ENCODE peak calls at places on chromosome 18, in six cellular contexts. G, J, X, I, Q and V are unnamed samples.

GRCh38 chr18:64987096-64987495 is 763.7 kb upstream of the CDH7 start:
- DNase-seq in G (no peak), J (no peak), X (no peak), I (no peak), Q (no peak), V (no peak)

GRCh38 chr18:49277395-49278036 is 182.9 kb downstream of the DYM start:
- DNase-seq in G (no peak), J (peak), X (peak), I (no peak), Q (no peak), V (no peak)

GRCh38 chr18:3248670-3249359 is 1.2 kb downstream of the MYL12A start:
- DNase-seq in G (peak), J (peak), X (peak), I (peak), Q (no peak), V (no peak)

GRCh38 chr18:30954262-30954661 is 88.3 kb downstream of the DSC3 start:
- DNase-seq in G (no peak), J (no peak), X (no peak), I (no peak), Q (no peak), V (no peak)

GRCh38 chr18:48852292-48852691 is 98.5 kb downstream of the SMAD7 start:
- DNase-seq in G (no peak), J (no peak), X (no peak), I (no peak), Q (no peak), V (no peak)

GRCh38 chr18:10134204-10134603 is 220.4 kb downstream of the VAPA start:
- DNase-seq in G (no peak), J (no peak), X (no peak), I (no peak), Q (no peak), V (no peak)

GRCh38 chr18:49303376-49303775 is 157.1 kb downstream of the DYM start:
- DNase-seq in G (no peak), J (no peak), X (no peak), I (no peak), Q (no peak), V (no peak)

GRCh38 chr18:49446481-49446880 is 14.0 kb downstream of the DYM start:
- DNase-seq in G (no peak), J (no peak), X (peak), I (no peak), Q (no peak), V (no peak)

GRCh38 chr18:6929370-6930102 is 188.1 kb downstream of the LAMA1 start:
- DNase-seq in G (no peak), J (no peak), X (no peak), I (peak), Q (no peak), V (no peak)

GRCh38 chr18:9082763-9083510 is 19.6 kb upstream of the NDUFV2 start:
- DNase-seq in G (no peak), J (no peak), X (no peak), I (no peak), Q (no peak), V (no peak)

GRCh38 chr18:39862341-39862740 is 2092.7 kb upstream of the PIK3C3 start:
- DNase-seq in G (no peak), J (no peak), X (peak), I (no peak), Q (no peak), V (no peak)

GRCh38 chr18:40529478-40529877 is 1425.6 kb upstream of the PIK3C3 start:
- DNase-seq in G (no peak), J (no peak), X (peak), I (no peak), Q (no peak), V (no peak)

GRCh38 chr18:20997371-20997770 is 114.2 kb downstream of the ROCK1 start:
- DNase-seq in G (no peak), J (no peak), X (no peak), I (no peak), Q (no peak), V (no peak)

GRCh38 chr18:31487251-31488015 is 10.5 kb upstream of the DSG2 start:
- DNase-seq in G (no peak), J (peak), X (no peak), I (no peak), Q (peak), V (peak)

GRCh38 chr18:39647627-39648502 is 2082.3 kb upstream of the CELF4 start:
- DNase-seq in G (no peak), J (peak), X (peak), I (no peak), Q (no peak), V (no peak)

GRCh38 chr18:8912348-8913057 is 190.0 kb upstream of the NDUFV2 start:
- DNase-seq in G (peak), J (no peak), X (no peak), I (no peak), Q (no peak), V (no peak)

GRCh38 chr18:46344416-46345180 is 240.4 kb downstream of the HAUS1 start:
- DNase-seq in G (no peak), J (no peak), X (no peak), I (no peak), Q (no peak), V (no peak)

GRCh38 chr18:7895346-7895745 is 328.2 kb downstream of the PTPRM start:
- DNase-seq in G (no peak), J (no peak), X (no peak), I (no peak), Q (no peak), V (no peak)

GRCh38 chr18:26192233-26192632 is 34.0 kb upstream of the TAF4B start:
- DNase-seq in G (no peak), J (no peak), X (no peak), I (no peak), Q (no peak), V (no peak)

GRCh38 chr18:25351773-25352628 is at the start of gene ZNF521:
- DNase-seq in G (peak), J (peak), X (peak), I (peak), Q (peak), V (peak)

GRCh38 chr18:2854871-2855270 is 8.1 kb downstream of the EMILIN2 start:
- DNase-seq in G (no peak), J (peak), X (peak), I (no peak), Q (no peak), V (no peak)

GRCh38 chr18:5295981-5296705 is 617 bp upstream of the ZBTB14 start:
- DNase-seq in G (peak), J (peak), X (peak), I (peak), Q (peak), V (peak)

GRCh38 chr18:57784034-57784815 is 18.9 kb downstream of the ATP8B1 start:
- DNase-seq in G (no peak), J (peak), X (peak), I (no peak), Q (no peak), V (no peak)

GRCh38 chr18:55869965-55870585 is 282.1 kb upstream of the TCF4 start:
- DNase-seq in G (no peak), J (peak), X (peak), I (no peak), Q (peak), V (no peak)

GRCh38 chr18:51980101-51980500 is 359.9 kb upstream of the DCC start:
- DNase-seq in G (no peak), J (no peak), X (no peak), I (no peak), Q (no peak), V (no peak)

GRCh38 chr18:31596081-31596872 is 4.6 kb downstream of the TTR start:
- DNase-seq in G (no peak), J (peak), X (no peak), I (no peak), Q (no peak), V (no peak)

GRCh38 chr18:58557013-58557435 is 71.9 kb downstream of the ALPK2 start:
- DNase-seq in G (no peak), J (no peak), X (no peak), I (no peak), Q (no peak), V (no peak)

GRCh38 chr18:46751882-46752281 is 5.0 kb downstream of the ST8SIA5 start:
- DNase-seq in G (no peak), J (no peak), X (no peak), I (no peak), Q (no peak), V (no peak)

GRCh38 chr18:77650799-77651385 is 401.2 kb downstream of the GALR1 start:
- DNase-seq in G (peak), J (peak), X (peak), I (peak), Q (peak), V (peak)

GRCh38 chr18:3454365-3455089 is 4.6 kb downstream of the TGIF1 start:
- DNase-seq in G (peak), J (peak), X (peak), I (peak), Q (no peak), V (no peak)

GRCh38 chr18:13625355-13625754 is 101.0 kb downstream of the FAM210A start:
- DNase-seq in G (no peak), J (no peak), X (no peak), I (no peak), Q (no peak), V (no peak)

DNA sequence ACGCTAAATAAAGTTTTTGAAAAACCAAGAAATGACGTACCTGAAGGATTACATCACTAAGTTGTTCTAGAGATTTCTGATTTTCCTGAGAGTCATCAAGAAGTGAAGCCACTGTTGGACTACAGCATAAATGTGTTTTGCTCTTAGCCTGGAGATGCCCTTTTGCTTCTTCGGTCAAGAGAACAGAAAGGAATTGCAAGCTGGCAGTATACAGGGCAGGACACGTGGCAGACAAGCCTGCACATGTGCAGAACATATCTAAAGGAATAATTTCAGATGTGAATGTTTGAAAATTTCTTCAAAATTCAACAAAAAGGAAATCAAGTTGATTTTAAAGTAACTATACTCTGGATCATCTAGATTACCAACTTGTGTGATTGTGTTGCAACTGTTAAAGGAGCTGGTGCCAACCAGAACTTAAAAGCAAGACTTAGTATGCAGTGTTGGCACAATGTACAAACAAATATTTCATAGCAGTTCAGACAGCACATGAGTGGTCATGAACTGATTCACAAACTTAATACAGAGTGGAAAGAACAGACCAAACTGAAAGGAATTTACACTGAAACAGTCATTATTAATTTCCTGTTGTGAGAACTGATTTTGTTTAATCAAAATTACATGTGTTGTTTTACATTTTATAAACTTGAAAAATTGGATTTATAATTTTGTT is 100.4 kb upstream of the CD226 start:
- DNase-seq in G (no peak), J (peak), X (peak), I (no peak), Q (no peak), V (no peak)
- H3K4me3 ChIP-seq in G (no peak), J (peak), X (no peak), I (no peak), Q (no peak), V (no peak)

DNA sequence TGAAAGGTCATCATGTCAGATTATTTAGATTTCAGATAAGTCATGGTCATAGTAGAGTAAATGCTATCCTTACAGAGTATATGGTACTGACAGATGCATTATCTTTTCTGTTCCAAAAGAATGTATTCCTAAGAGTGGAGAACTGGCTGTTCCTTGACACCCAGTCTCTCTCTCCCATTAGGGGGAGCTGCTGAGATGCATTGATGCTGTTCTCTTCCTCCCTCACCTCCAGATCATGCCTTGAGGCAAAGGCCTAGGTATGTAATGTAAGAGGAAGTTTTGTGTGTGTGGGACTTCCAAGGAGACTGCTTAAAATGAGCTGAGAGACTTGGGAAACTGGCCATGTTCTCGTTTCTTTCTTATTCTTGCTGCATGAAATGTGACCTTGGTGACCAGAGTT is 979.5 kb upstream of the CELF4 start:
- DNase-seq in G (peak), J (no peak), X (no peak), I (no peak), Q (no peak), V (no peak)
- TF ChIP-seq CTCF in G (peak), J (no peak), X (no peak), I (no peak), Q (no peak), V (no peak)

DNA sequence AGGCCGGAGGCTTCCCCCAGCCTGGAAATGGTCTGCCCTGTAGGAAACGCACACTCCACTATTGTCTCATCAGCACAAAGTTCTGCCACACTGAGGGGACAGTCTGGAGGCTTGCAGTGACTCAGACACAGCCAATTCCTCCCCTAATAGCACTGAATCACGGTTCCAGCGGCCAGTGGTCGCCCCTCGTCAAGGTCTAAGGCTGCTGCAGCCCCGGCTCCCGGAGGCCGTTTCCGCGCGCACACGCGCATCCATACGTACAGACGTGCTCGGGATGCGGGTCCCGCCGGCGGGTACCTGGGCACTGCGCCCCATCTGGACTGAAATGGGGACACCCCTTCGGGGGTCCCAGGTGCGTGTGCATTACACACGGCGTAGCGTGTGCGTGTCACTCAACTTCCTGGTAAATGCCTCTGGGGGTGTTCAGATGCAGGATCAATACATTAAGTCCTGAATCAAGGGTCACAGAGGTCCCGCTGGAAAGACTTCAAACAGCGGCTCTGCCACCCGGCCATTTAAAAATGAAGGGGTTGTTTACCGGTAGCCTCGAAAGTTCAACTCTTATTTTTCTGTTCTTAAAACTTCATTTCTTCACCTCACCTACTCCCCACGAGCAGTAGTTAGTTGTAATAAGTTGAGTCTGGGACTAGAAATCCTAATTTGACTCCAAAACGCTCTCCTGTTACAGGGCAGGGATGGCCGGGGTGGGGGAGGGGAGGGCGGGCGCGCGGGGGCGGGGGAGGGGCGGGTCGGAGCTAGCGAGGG is 575 bp upstream of the ZNF516 start:
- DNase-seq in G (peak), J (peak), X (peak), I (peak), Q (peak), V (no peak)
- H3K4me3 ChIP-seq in G (peak), J (peak), X (peak), I (peak), Q (peak), V (peak)

DNA sequence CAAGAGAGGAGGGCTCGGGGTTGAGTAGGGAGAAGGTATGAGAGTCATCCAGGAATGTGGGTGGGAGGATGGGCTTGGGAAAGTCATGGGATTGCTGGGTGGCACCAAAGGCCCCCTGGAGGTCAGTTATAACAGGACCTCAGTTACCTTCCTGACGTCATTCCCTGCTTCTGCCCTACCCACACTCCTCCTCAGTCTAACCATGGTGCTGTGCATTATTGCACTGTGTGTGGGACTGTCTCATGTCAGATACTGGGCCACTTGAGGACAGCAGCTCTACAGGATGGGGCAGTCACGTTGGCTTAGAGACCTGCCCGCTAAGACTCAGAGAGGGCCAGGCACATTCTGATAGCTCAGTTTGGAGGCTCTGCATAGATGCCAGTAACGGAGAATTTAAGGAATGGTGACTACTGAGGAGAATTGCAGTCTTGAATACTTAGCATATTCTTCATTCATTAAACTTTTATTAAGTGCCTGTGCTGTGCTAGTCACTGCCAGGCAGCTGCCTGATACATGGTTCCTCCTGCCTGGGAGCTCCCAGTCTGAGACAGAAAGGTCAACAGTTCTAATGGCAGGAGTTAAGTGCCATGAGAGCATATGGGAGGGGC is 90.5 kb downstream of the LAMA3 start:
- DNase-seq in G (no peak), J (peak), X (peak), I (no peak), Q (no peak), V (no peak)
- TF ChIP-seq CTCF in G (no peak), J (no peak), X (no peak), I (no peak), Q (no peak), V (no peak)

GRCh38 chr18:63488160-63488559 is 11.4 kb downstream of the SERPINB5 start:
- DNase-seq in G (no peak), J (no peak), X (no peak), I (no peak), Q (no peak), V (no peak)
- H3K4me3 ChIP-seq in G (no peak), J (no peak), X (no peak), I (no peak), Q (no peak), V (no peak)

GRCh38 chr18:12376718-12377555 is at the start of gene AFG3L2:
- DNase-seq in G (peak), J (peak), X (peak), I (peak), Q (peak), V (peak)
- TF ChIP-seq CTCF in G (no peak), J (no peak), X (no peak), I (no peak), Q (no peak), V (no peak)

GRCh38 chr18:74745658-74746403 is 148.2 kb downstream of the ZNF407 start:
- DNase-seq in G (no peak), J (peak), X (peak), I (no peak), Q (no peak), V (no peak)
- H3K4me3 ChIP-seq in G (no peak), J (no peak), X (no peak), I (no peak), Q (no peak), V (no peak)

GRCh38 chr18:34576622-34577021 is 133.5 kb upstream of the DTNA start:
- DNase-seq in G (no peak), J (no peak), X (no peak), I (no peak), Q (no peak), V (no peak)
- TF ChIP-seq CTCF in G (no peak), J (no peak), X (no peak), I (no peak), Q (no peak), V (no peak)

GRCh38 chr18:15198116-15198389 is 450.1 kb downstream of the ANKRD30B start:
- DNase-seq in G (no peak), J (no peak), X (no peak), I (no peak), Q (no peak), V (no peak)
- H3K4me3 ChIP-seq in G (no peak), J (no peak), X (no peak), I (no peak), Q (no peak), V (peak)

GRCh38 chr18:38427736-38428135 is 862.1 kb upstream of the CELF4 start:
- DNase-seq in G (no peak), J (no peak), X (no peak), I (no peak), Q (no peak), V (no peak)

GRCh38 chr18:38422216-38422615 is 856.6 kb upstream of the CELF4 start:
- DNase-seq in G (no peak), J (no peak), X (no peak), I (no peak), Q (no peak), V (no peak)

GRCh38 chr18:38427234-38427633 is 861.6 kb upstream of the CELF4 start:
- DNase-seq in G (peak), J (no peak), X (no peak), I (no peak), Q (no peak), V (peak)
- TF ChIP-seq CTCF in G (no peak), J (no peak), X (no peak), I (no peak), Q (no peak), V (no peak)